ENCODE peak calls at places on chromosome 5, in four cellular contexts. O is stimulated activated naive B cell treated with anti-CD40 and anti-IgM and Interleukin-4, amounts not matched to agents 10 μg/mL and 1 μg/mL and 100 μg/mL, for 72 hours; N is transverse colon; P is stimulated activated CD8-positive, alpha-beta memory T cell treated with anti-CD3 and anti-CD28 coated beads, Interleukin-7, amount 100 ng/mL, for 4 hours. A is an unnamed sample.

GRCh38 chr5:177491429-177491945 is 5.9 kb downstream of the PDLIM7 start:
- DNase-seq in O (no peak), P (no peak), N (peak), A (no peak)

GRCh38 chr5:122412966-122413365 is 100.9 kb downstream of the SNCAIP start:
- DNase-seq in P (no peak), O (no peak), N (no peak), A (no peak)

GRCh38 chr5:75512383-75513074 is 838 bp downstream of the POLK start:
- DNase-seq in O (no peak), P (no peak), N (no peak), A (no peak)

GRCh38 chr5:19564036-19564435 is 424.0 kb downstream of the CDH18 start:
- DNase-seq in N (no peak), P (no peak), O (no peak), A (no peak)

GRCh38 chr5:6792911-6793451 is 79.7 kb downstream of the TENT4A start:
- DNase-seq in P (no peak), O (no peak), N (no peak), A (no peak)

GRCh38 chr5:43482490-43483064 is 1.1 kb downstream of the TMEM267 start:
- DNase-seq in N (no peak), O (no peak), P (no peak), A (no peak)

GRCh38 chr5:145260670-145261069 is 574.5 kb downstream of the PRELID2 start:
- DNase-seq in N (no peak), O (no peak), P (no peak), A (no peak)

GRCh38 chr5:79774171-79774854 is 84.7 kb downstream of the CMYA5 start:
- DNase-seq in N (no peak), O (no peak), P (no peak), A (no peak)

GRCh38 chr5:151134228-151134627 is 23.4 kb downstream of the ANXA6 start:
- DNase-seq in O (no peak), P (no peak), N (peak), A (peak)

GRCh38 chr5:112006721-112007120 is 249.7 kb upstream of the NREP start:
- DNase-seq in O (no peak), P (no peak), N (no peak), A (no peak)

GRCh38 chr5:72692273-72692672 is 124.2 kb upstream of the TNPO1 start:
- DNase-seq in O (no peak), N (no peak), P (no peak), A (no peak)

GRCh38 chr5:145797336-145797735 is 37.8 kb downstream of the PRELID2 start:
- DNase-seq in N (no peak), O (no peak), P (no peak), A (no peak)

GRCh38 chr5:139878093-139878492 is 82.5 kb downstream of the PSD2 start:
- DNase-seq in P (no peak), N (no peak), O (no peak), A (no peak)

GRCh38 chr5:42992035-42992570 is 48.0 kb downstream of the ANXA2R start:
- DNase-seq in P (peak), O (peak), N (peak), A (peak)

GRCh38 chr5:168362097-168362885 is 70.8 kb downstream of the WWC1 start:
- DNase-seq in O (no peak), P (no peak), N (no peak), A (peak)

GRCh38 chr5:145712245-145712644 is 122.9 kb downstream of the PRELID2 start:
- DNase-seq in N (no peak), P (no peak), O (no peak), A (no peak)

GRCh38 chr5:1884638-1885475 is 2.1 kb upstream of the IRX4 start:
- DNase-seq in P (no peak), N (no peak), O (no peak), A (no peak)

GRCh38 chr5:3594514-3595101 is 1.0 kb upstream of the IRX1 start:
- DNase-seq in N (no peak), O (no peak), P (no peak), A (no peak)

GRCh38 chr5:18171684-18172083 is 537.4 kb downstream of the TAF11L14 start:
- DNase-seq in N (no peak), O (no peak), P (no peak), A (no peak)

GRCh38 chr5:65625743-65626142 is 916 bp downstream of the SHLD3 start:
- DNase-seq in P (no peak), N (no peak), O (no peak), A (no peak)

GRCh38 chr5:133730346-133730745 is 118.0 kb upstream of the FSTL4 start:
- DNase-seq in N (no peak), O (no peak), P (no peak), A (no peak)

GRCh38 chr5:152349683-152350526 is 55.2 kb downstream of the NMUR2 start:
- DNase-seq in N (peak), P (no peak), O (no peak), A (peak)

GRCh38 chr5:9104576-9105339 is 441.1 kb downstream of the SEMA5A start:
- DNase-seq in O (no peak), P (no peak), N (no peak), A (no peak)

GRCh38 chr5:65364907-65365306 is 116.8 kb downstream of the ADAMTS6 start:
- DNase-seq in P (no peak), O (no peak), N (no peak), A (no peak)

GRCh38 chr5:115209279-115209678 is 39.6 kb upstream of the TRIM36 start:
- DNase-seq in N (peak), P (peak), O (peak), A (peak)

GRCh38 chr5:154713615-154714125 is 41.5 kb upstream of the LARP1 start:
- DNase-seq in N (peak), P (no peak), O (no peak), A (peak)

GRCh38 chr5:123344819-123345426 is 78.3 kb downstream of the CEP120 start:
- DNase-seq in N (no peak), P (no peak), O (no peak), A (no peak)

GRCh38 chr5:137563646-137564474 is 64.7 kb upstream of the SPOCK1 start:
- DNase-seq in N (no peak), O (no peak), P (no peak), A (no peak)

GRCh38 chr5:97077246-97077645 is 65.2 kb downstream of the LIX1 start:
- DNase-seq in P (no peak), O (no peak), N (no peak), A (no peak)

GRCh38 chr5:33745101-33745770 is 146.6 kb downstream of the ADAMTS12 start:
- DNase-seq in P (no peak), O (no peak), N (no peak), A (no peak)

GRCh38 chr5:97163360-97163764 is 19.7 kb downstream of the RIOK2 start:
- DNase-seq in N (no peak), P (no peak), O (no peak), A (no peak)

A was measured in body of pancreas.